ENCODE peak calls at places on chromosomes 16 and 17, in six cellular contexts. One of them, this sample, is unnamed. For H3K4me1, the result is how much of the 10 kb centered on the place peaks cover.

GRCh38 chr17:33233855-33234228 is 59.3 kb downstream of the ASIC2 start:
- DNase-seq in PC-9: no peak
- DNase-seq in transverse colon: peak
- DNase-seq in prostate gland: peak
- DNase-seq in HCT116: no peak
- DNase-seq in upper lobe of left lung: no peak
- DNase-seq in this sample: peak

GRCh38 chr17:31388770-31389672 is 2.5 kb upstream of the RAB11FIP4 start:
- DNase-seq in PC-9: peak
- DNase-seq in transverse colon: no peak
- DNase-seq in prostate gland: no peak
- DNase-seq in HCT116: no peak
- DNase-seq in upper lobe of left lung: peak
- DNase-seq in this sample: no peak

GRCh38 chr17:29048440-29049360 is 5.8 kb downstream of the PIPOX start:
- DNase-seq in PC-9: no peak
- DNase-seq in transverse colon: no peak
- DNase-seq in prostate gland: no peak
- DNase-seq in HCT116: no peak
- DNase-seq in upper lobe of left lung: no peak
- DNase-seq in this sample: no peak

GRCh38 chr17:29407856-29408255 is 17.7 kb downstream of the TAOK1 start:
- DNase-seq in PC-9: no peak
- DNase-seq in transverse colon: no peak
- DNase-seq in prostate gland: no peak
- DNase-seq in HCT116: no peak
- DNase-seq in upper lobe of left lung: no peak
- DNase-seq in this sample: no peak

GRCh38 chr17:82930043-82930923 is 90.5 kb upstream of the ZNF750 start:
- DNase-seq in PC-9: no peak
- DNase-seq in transverse colon: peak
- DNase-seq in prostate gland: no peak
- DNase-seq in HCT116: no peak
- DNase-seq in upper lobe of left lung: peak
- DNase-seq in this sample: peak

GRCh38 chr17:38509772-38510423 is 81.6 kb downstream of the ARHGAP23 start:
- DNase-seq in PC-9: no peak
- DNase-seq in transverse colon: no peak
- DNase-seq in prostate gland: no peak
- DNase-seq in HCT116: no peak
- DNase-seq in upper lobe of left lung: no peak
- DNase-seq in this sample: no peak

GRCh38 chr17:2542456-2542855 is 30.8 kb upstream of the METTL16 start:
- DNase-seq in PC-9: no peak
- DNase-seq in transverse colon: no peak
- DNase-seq in prostate gland: no peak
- DNase-seq in HCT116: no peak
- DNase-seq in upper lobe of left lung: no peak
- DNase-seq in this sample: no peak

GRCh38 chr17:1160591-1161041 is 19.2 kb downstream of the ABR start:
- DNase-seq in PC-9: no peak
- DNase-seq in transverse colon: no peak
- DNase-seq in prostate gland: no peak
- DNase-seq in HCT116: no peak
- DNase-seq in upper lobe of left lung: no peak
- DNase-seq in this sample: no peak

GRCh38 chr16:50509521-50510341 is 38.5 kb upstream of the NKD1 start:
- DNase-seq in PC-9: peak
- DNase-seq in transverse colon: peak
- DNase-seq in prostate gland: no peak
- DNase-seq in HCT116: peak
- DNase-seq in upper lobe of left lung: no peak
- DNase-seq in this sample: no peak

GRCh38 chr16:81480856-81481821 is 36.5 kb downstream of the CMIP start:
- DNase-seq in PC-9: no peak
- DNase-seq in transverse colon: peak
- DNase-seq in prostate gland: no peak
- DNase-seq in HCT116: no peak
- DNase-seq in upper lobe of left lung: peak
- DNase-seq in this sample: peak

GRCh38 chr17:412211-413015 is 59.8 kb upstream of the RPH3AL start:
- DNase-seq in PC-9: peak
- DNase-seq in transverse colon: peak
- DNase-seq in prostate gland: peak
- DNase-seq in HCT116: peak
- DNase-seq in upper lobe of left lung: peak
- DNase-seq in this sample: peak

GRCh38 chr16:56795011-56795410 is 65.1 kb downstream of the NUP93 start:
- DNase-seq in PC-9: no peak
- DNase-seq in transverse colon: no peak
- DNase-seq in prostate gland: no peak
- DNase-seq in HCT116: no peak
- DNase-seq in upper lobe of left lung: no peak
- DNase-seq in this sample: no peak

GRCh38 chr17:76820523-76820922 is 47.7 kb upstream of the MGAT5B start:
- DNase-seq in PC-9: no peak
- DNase-seq in transverse colon: no peak
- DNase-seq in prostate gland: no peak
- DNase-seq in HCT116: no peak
- DNase-seq in upper lobe of left lung: no peak
- DNase-seq in this sample: no peak

GRCh38 chr17:57459286-57459915 is 203.1 kb downstream of the MSI2 start:
- DNase-seq in PC-9: no peak
- DNase-seq in transverse colon: no peak
- DNase-seq in prostate gland: no peak
- DNase-seq in HCT116: peak
- DNase-seq in upper lobe of left lung: no peak
- DNase-seq in this sample: no peak

GRCh38 chr16:69465881-69466280 is 41.5 kb downstream of the CYB5B start:
- DNase-seq in PC-9: no peak
- DNase-seq in transverse colon: no peak
- DNase-seq in prostate gland: no peak
- DNase-seq in HCT116: no peak
- DNase-seq in upper lobe of left lung: no peak
- DNase-seq in this sample: no peak

GRCh38 chr16:24036614-24037013 is 200.8 kb downstream of the PRKCB start:
- DNase-seq in PC-9: peak
- DNase-seq in transverse colon: peak
- DNase-seq in prostate gland: peak
- DNase-seq in HCT116: peak
- DNase-seq in upper lobe of left lung: no peak
- DNase-seq in this sample: peak

GRCh38 chr17:67256075-67256732 is 11.2 kb upstream of the HELZ start:
- DNase-seq in PC-9: no peak
- DNase-seq in transverse colon: no peak
- DNase-seq in prostate gland: no peak
- DNase-seq in HCT116: no peak
- DNase-seq in upper lobe of left lung: no peak
- DNase-seq in this sample: no peak

GRCh38 chr16:84423416-84423837 is 55.1 kb downstream of the ATP2C2 start:
- DNase-seq in PC-9: no peak
- DNase-seq in transverse colon: no peak
- DNase-seq in prostate gland: no peak
- DNase-seq in HCT116: peak
- DNase-seq in upper lobe of left lung: no peak
- DNase-seq in this sample: no peak

GRCh38 chr17:45019177-45019711 is 32.2 kb downstream of the DCAKD start:
- DNase-seq in PC-9: peak
- DNase-seq in transverse colon: peak
- DNase-seq in prostate gland: no peak
- DNase-seq in HCT116: no peak
- DNase-seq in upper lobe of left lung: peak
- DNase-seq in this sample: no peak

GRCh38 chr16:23836404-23837291 is 865 bp downstream of the PRKCB start:
- DNase-seq in PC-9: no peak
- DNase-seq in transverse colon: peak
- DNase-seq in prostate gland: no peak
- DNase-seq in HCT116: no peak
- DNase-seq in upper lobe of left lung: peak
- DNase-seq in this sample: no peak

GRCh38 chr17:32152130-32152529 is 9.8 kb downstream of the RHOT1 start:
- DNase-seq in PC-9: no peak
- DNase-seq in transverse colon: peak
- DNase-seq in prostate gland: no peak
- DNase-seq in HCT116: no peak
- DNase-seq in upper lobe of left lung: peak
- DNase-seq in this sample: no peak

GRCh38 chr16:50591800-50592771 is 43.9 kb downstream of the NKD1 start:
- DNase-seq in PC-9: no peak
- DNase-seq in transverse colon: peak
- DNase-seq in prostate gland: peak
- DNase-seq in HCT116: no peak
- DNase-seq in upper lobe of left lung: no peak
- DNase-seq in this sample: peak

GRCh38 chr17:71398706-71399620 is 721.9 kb upstream of the SOX9 start:
- DNase-seq in PC-9: no peak
- DNase-seq in transverse colon: no peak
- DNase-seq in prostate gland: no peak
- DNase-seq in HCT116: no peak
- DNase-seq in upper lobe of left lung: no peak
- DNase-seq in this sample: no peak

GRCh38 chr17:3667366-3668278 is 756 bp downstream of the TAX1BP3 start:
- DNase-seq in PC-9: peak
- DNase-seq in transverse colon: peak
- DNase-seq in prostate gland: peak
- DNase-seq in HCT116: no peak
- DNase-seq in upper lobe of left lung: peak
- DNase-seq in this sample: peak

DNA sequence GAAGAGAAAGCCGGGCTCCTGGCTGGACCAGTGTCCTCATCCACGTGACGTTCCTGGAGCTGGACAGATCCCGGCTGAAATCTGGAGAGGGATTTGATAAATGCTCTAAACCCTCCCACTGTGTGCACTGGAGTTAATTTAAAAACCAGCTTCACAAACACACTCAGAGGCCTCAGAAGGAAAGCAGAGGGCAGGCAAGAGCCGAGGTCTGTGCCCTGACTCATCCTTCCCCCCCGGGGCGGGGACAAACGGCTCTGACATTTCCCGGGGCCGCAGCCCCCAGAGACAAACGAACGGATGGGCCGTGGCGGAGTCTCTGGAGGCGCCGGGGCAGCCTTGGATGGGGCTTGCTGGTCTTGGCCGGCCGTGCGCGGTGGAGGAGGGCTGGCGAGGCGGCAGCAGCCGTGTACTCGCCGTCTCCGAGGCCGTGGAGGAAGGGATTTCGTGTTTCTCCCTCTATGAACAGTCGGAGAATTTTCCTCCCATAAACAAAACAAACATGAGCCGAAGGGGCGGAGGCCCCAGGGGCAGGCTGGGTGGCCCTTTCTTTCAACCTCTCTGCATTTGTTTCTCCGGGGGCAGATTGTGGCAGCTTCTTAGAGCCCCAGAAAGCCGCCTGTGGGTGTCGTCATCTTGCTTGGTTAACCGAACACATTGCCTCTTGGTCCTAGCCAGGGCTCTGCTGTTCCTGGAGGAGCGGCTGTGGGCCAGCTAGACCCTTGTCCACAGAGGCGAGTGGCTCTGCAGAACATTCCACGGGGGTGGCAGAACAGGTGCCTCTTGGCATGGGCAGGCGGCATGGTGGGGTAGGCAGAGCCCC is 94.3 kb downstream of the NTN1 start:
- DNase-seq in PC-9: peak
- DNase-seq in transverse colon: peak
- DNase-seq in prostate gland: peak
- DNase-seq in HCT116: no peak
- DNase-seq in upper lobe of left lung: no peak
- DNase-seq in this sample: no peak
- H3K4me3 ChIP-seq in PC-9: peak
- H3K4me3 ChIP-seq in transverse colon: peak
- H3K4me3 ChIP-seq in prostate gland: peak
- H3K4me3 ChIP-seq in HCT116: no peak
- H3K4me3 ChIP-seq in upper lobe of left lung: peak
- H3K4me3 ChIP-seq in this sample: no peak

GRCh38 chr17:7238418-7239090 is 703 bp downstream of the PHF23 start:
- DNase-seq in PC-9: no peak
- DNase-seq in transverse colon: no peak
- DNase-seq in prostate gland: no peak
- DNase-seq in HCT116: no peak
- DNase-seq in upper lobe of left lung: peak
- DNase-seq in this sample: peak
- H3K4me1 ChIP-seq in PC-9: under half
- H3K4me1 ChIP-seq in transverse colon: under half
- H3K4me1 ChIP-seq in prostate gland: under half
- H3K4me1 ChIP-seq in HCT116: under half
- H3K4me1 ChIP-seq in upper lobe of left lung: half or more
- H3K4me1 ChIP-seq in this sample: under half

DNA sequence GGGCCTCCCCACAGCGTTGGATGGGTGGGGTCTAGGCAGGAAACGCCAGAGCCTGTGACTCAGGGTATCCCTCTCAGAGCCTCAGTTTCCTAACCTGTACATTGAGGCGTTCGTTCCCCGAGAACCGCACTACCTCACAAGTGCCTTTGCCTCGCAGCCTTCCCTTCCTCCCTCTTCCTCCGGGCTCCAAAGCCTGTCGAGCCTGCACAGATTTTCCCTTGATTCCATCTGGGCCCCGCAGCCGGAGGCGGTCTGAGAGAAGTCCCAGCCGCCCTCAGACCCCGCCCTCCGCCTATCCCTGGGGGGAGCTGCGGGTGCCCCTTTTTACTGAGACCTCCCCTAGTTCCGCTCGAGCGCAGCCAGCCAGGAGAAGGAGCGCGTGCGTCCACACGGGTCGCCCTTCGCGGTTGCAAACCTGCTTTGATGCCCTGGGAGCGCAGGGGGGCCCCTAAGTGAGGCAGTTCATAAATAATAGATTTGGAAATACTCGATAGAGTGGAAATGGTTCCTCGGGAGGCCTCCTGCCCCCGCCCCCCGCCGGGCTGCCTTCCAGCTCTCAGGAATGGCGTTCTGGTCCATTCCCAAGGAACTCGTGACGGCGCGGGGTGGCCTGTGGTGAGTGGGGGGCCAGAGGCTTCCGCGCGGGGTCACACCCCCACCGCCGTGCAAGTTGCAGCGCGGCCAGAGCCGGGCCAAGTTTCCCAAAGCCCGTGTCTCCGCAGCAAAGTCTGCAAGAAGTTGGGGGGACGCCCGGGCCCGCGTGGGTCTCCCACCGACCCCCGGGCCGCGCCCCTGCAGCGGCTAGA is 672 bp downstream of the C16orf74 start:
- DNase-seq in PC-9: peak
- DNase-seq in transverse colon: peak
- DNase-seq in prostate gland: no peak
- DNase-seq in HCT116: no peak
- DNase-seq in upper lobe of left lung: no peak
- DNase-seq in this sample: no peak
- H3K27ac ChIP-seq in PC-9: peak
- H3K27ac ChIP-seq in transverse colon: peak
- H3K27ac ChIP-seq in prostate gland: no peak
- H3K27ac ChIP-seq in HCT116: peak
- H3K27ac ChIP-seq in upper lobe of left lung: no peak
- H3K27ac ChIP-seq in this sample: no peak

DNA sequence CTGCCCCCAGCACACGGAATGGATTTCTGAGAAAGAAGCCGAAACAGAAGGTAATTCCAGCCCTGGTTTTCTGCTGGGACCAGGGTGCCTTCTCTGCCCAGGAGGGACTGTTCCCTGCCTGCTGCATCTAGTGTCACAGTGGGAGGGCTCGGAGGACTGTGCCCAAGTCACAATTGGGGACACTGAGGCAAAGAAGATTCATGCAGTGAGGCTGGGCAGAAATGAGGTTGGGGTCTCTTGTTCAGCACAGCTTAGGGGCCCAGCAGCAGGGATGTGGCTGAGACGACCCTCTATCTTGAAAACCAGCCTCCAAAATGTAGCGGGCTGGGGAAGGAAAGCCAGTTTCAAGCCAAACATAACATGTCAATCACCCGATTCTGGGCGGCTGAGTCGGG is 592 bp downstream of the IL21R start:
- DNase-seq in PC-9: no peak
- DNase-seq in transverse colon: no peak
- DNase-seq in prostate gland: no peak
- DNase-seq in HCT116: no peak
- DNase-seq in upper lobe of left lung: no peak
- DNase-seq in this sample: no peak
- H3K4me3 ChIP-seq in PC-9: no peak
- H3K4me3 ChIP-seq in transverse colon: peak
- H3K4me3 ChIP-seq in prostate gland: no peak
- H3K4me3 ChIP-seq in HCT116: no peak
- H3K4me3 ChIP-seq in upper lobe of left lung: peak
- H3K4me3 ChIP-seq in this sample: peak